ENCODE peak calls at places on chromosomes 16 and 17, in five cellular contexts. E is IMR-90, M is SK-N-SH, Z is K562, W is GM12878. A is an unnamed sample.

GRCh38 chr17:16922386-16923096 is 49.4 kb downstream of the TNFRSF13B start:
- DNase-seq in E (peak; percentile 8), M (no peak), Z (no peak), W (no peak), A (no peak)

GRCh38 chr16:53821487-53821886 is 117.5 kb downstream of the FTO start:
- DNase-seq in E (peak; percentile 42), M (no peak), Z (no peak), W (no peak), A (no peak)

GRCh38 chr17:36686123-36686669 is 84.8 kb downstream of the MRM1 start:
- DNase-seq in E (no peak), M (no peak), Z (no peak), W (no peak), A (no peak)

GRCh38 chr17:82943339-82943738 is 103.5 kb upstream of the ZNF750 start:
- DNase-seq in E (no peak), M (no peak), Z (no peak), W (no peak), A (no peak)

GRCh38 chr16:1337486-1337885 is 4.0 kb downstream of the BAIAP3 start:
- DNase-seq in E (no peak), M (peak; percentile 63), Z (no peak), W (no peak), A (no peak)

GRCh38 chr17:82645516-82645915 is 2.7 kb downstream of the WDR45B start:
- DNase-seq in E (peak; percentile 50), M (no peak), Z (no peak), W (no peak), A (no peak)

GRCh38 chr17:34443832-34444469 is 80.9 kb upstream of the CCL1 start:
- DNase-seq in E (no peak), M (peak; percentile 76), Z (peak; percentile 45), W (no peak), A (peak; percentile 48)

GRCh38 chr17:65433592-65433991 is 127.9 kb downstream of the AXIN2 start:
- DNase-seq in E (no peak), M (no peak), Z (no peak), W (no peak), A (no peak)

GRCh38 chr16:81335669-81336068 is 20.9 kb downstream of the GAN start:
- DNase-seq in E (no peak), M (no peak), Z (no peak), W (no peak), A (no peak)

DNA sequence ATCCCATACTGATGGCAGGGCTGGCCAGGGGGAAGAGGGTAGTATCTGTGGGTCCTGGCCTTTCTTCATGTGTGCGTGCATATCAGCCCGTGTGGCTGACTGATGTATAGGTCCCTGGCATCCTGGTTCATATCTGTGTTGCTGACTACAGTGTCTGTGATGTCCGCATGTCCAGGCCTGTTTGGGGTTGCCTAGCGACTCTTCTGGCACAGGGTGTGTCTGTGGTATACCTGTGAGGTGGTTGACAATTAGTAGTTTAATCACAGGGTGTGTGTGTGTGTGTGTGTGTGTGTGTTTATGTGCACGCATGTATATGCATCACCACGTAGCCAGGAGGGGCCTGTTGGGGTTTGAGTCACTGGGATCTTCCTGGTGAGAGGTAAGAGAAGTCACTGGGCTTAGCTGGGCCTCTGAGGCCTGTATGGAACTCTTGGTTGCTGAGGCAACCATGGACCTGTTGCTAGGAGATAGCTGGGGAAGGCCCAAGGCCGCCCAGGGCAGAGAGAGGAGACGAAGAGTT is 634 bp upstream of the TMEM95 start:
- DNase-seq in E (peak; percentile 80), M (no peak), Z (no peak), W (no peak), A (peak; percentile 42)
- TF ChIP-seq RFX5 in E (no peak), M (no peak), Z (no peak), W (no peak), A (no peak)

GRCh38 chr17:76540381-76541300 is 797 bp downstream of the PRCD start:
- DNase-seq in E (peak; percentile 94), M (peak; percentile 93), Z (peak; percentile 98), W (no peak), A (peak; percentile 94)
- TF ChIP-seq CTCF in E (peak; percentile 2), M (peak; percentile 33), Z (peak; percentile 1), W (no peak), A (no peak)

GRCh38 chr17:8013731-8014557 is 11.5 kb downstream of the GUCY2D start:
- DNase-seq in E (no peak), M (no peak), Z (no peak), W (no peak), A (no peak)

GRCh38 chr17:8015236-8015956 is 13.0 kb downstream of the GUCY2D start:
- DNase-seq in E (no peak), M (no peak), Z (no peak), W (no peak), A (no peak)

GRCh38 chr17:8014558-8014850 is 12.1 kb downstream of the GUCY2D start:
- DNase-seq in E (no peak), M (no peak), Z (no peak), W (no peak), A (no peak)

GRCh38 chr17:8016632-8017424 is 14.4 kb downstream of the GUCY2D start:
- DNase-seq in E (no peak), M (peak; percentile 82), Z (peak; percentile 54), W (no peak), A (peak; percentile 62)

GRCh38 chr17:8015957-8016631 is 13.7 kb downstream of the GUCY2D start:
- DNase-seq in E (no peak), M (peak; percentile 71), Z (no peak), W (no peak), A (no peak)
- TF ChIP-seq RFX5 in E (no peak), M (no peak), Z (no peak), W (no peak), A (no peak)

GRCh38 chr17:75589017-75589918 is 1.7 kb downstream of the MYO15B start:
- DNase-seq in E (peak; percentile 64), M (peak; percentile 100), Z (peak; percentile 99), W (peak; percentile 48), A (peak; percentile 91)

GRCh38 chr17:75590314-75590761 is 2.7 kb downstream of the MYO15B start:
- DNase-seq in E (no peak), M (no peak), Z (no peak), W (no peak), A (no peak)

GRCh38 chr17:75589919-75590303 is 2.3 kb downstream of the MYO15B start:
- DNase-seq in E (no peak), M (no peak), Z (no peak), W (no peak), A (no peak)

GRCh38 chr17:75588546-75589016 is 981 bp downstream of the MYO15B start:
- DNase-seq in E (no peak), M (no peak), Z (no peak), W (no peak), A (no peak)

GRCh38 chr17:75587718-75588545 is at the start of gene MYO15B:
- DNase-seq in E (no peak), M (no peak), Z (peak; percentile 57), W (no peak), A (no peak)
- TF ChIP-seq CTCF in E (no peak), M (no peak), Z (no peak), W (peak; percentile 30), A (no peak)

DNA sequence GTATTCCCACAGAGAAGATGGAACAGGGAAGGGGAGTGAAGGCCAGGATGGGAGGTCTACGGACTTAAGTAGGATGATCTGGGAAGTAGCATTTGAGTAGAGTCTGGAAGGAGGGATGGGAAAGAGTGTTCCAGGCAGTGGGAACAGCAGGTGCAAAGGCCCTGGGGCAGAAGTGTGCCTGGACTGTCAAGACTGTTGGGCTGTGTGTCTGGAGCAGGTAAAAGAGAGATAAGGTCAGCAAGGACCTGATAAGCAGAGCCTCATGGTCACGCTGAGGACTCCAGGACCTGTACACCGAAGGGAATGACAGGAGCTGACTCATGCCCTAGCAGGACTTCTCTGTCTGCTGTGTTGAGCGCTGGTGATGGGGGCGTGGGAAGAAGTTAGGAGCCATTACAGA is 723 bp upstream of the CARD14 start:
- DNase-seq in E (no peak), M (no peak), Z (no peak), W (no peak), A (no peak)
- TF ChIP-seq RFX5 in E (no peak), M (no peak), Z (no peak), W (no peak), A (no peak)

DNA sequence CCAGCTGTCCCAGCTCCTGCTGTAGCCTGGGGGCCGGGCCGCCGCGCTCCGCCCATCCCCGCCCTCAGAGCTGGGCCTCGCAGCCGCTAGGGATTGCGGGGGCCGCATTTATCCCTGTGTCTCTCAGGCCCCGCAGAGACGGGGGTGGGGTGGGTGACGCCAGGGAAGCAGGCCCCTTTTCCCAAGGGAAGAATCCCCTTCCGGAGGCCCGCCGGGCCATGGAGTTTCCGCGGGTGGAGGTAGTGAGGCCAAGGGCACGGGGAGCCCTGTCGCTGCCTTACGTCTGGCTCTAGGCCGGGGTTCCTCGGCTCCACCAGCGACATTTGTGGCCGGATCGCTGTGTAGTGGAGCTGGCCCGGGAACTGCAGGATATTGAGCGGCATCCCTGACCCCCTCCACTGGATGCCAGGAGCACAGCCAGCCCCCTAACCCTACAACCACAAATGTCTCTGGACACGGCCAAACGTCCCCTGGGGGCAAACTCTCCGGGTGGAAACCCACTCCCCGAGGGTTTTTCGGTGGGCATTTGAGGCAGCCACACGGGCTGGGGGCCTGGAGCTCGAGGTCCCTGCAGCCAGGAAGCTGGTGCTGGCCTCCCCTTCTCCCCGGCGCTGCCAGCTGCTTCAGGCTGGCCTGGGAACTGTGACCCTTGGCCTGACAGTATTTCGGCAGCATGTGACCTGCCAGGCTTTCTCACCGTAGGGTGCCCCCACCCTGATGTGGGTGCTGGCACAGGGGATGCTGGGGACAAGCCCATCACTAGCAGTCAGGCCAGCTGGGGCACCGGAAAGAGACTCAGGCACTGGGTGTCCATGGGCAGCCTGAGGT is 12.0 kb upstream of the CD300A start:
- DNase-seq in E (peak; percentile 29), M (no peak), Z (no peak), W (no peak), A (peak; percentile 48)
- TF ChIP-seq CTCF in E (no peak), M (no peak), Z (peak; percentile 5), W (no peak), A (no peak)

GRCh38 chr16:66933776-66934137 is 445 bp downstream of the CIAO2B start:
- DNase-seq in E (peak; percentile 35), M (no peak), Z (no peak), W (no peak), A (peak; percentile 55)
- TF ChIP-seq RFX5 in E (no peak), M (no peak), Z (no peak), W (no peak), A (no peak)

GRCh38 chr16:56368545-56368944 is 56.8 kb downstream of the AMFR start:
- DNase-seq in E (no peak), M (no peak), Z (no peak), W (no peak), A (no peak)
- TF ChIP-seq CTCF in E (no peak), M (no peak), Z (no peak), W (no peak), A (no peak)

GRCh38 chr16:84369938-84370627 is 1.7 kb downstream of the ATP2C2 start:
- DNase-seq in E (no peak), M (no peak), Z (no peak), W (no peak), A (no peak)
- TF ChIP-seq RFX5 in E (no peak), M (no peak), Z (no peak), W (no peak), A (no peak)